ENCODE peak calls at places on chromosomes 5 and 9, in five cellular contexts. X, O, S, E and K are unnamed samples.

GRCh38 chr5:135391123-135391868 is 7.7 kb downstream of the MACROH2A1 start:
- DNase-seq in X (peak), O (no peak), S (no peak), E (peak), K (no peak)

GRCh38 chr9:136732446-136733178 is 10.1 kb downstream of the LCN10 start:
- DNase-seq in X (no peak), O (no peak), S (no peak), E (no peak), K (no peak)

GRCh38 chr5:120818128-120818527 is 354.0 kb downstream of the PRR16 start:
- DNase-seq in X (no peak), O (no peak), S (no peak), E (no peak), K (no peak)

GRCh38 chr5:120769291-120769872 is 305.3 kb downstream of the PRR16 start:
- DNase-seq in X (no peak), O (no peak), S (no peak), E (peak), K (no peak)

GRCh38 chr5:126777257-126777973 is 479 bp downstream of the LMNB1 start:
- DNase-seq in X (peak), O (peak), S (peak), E (peak), K (peak)

GRCh38 chr5:74098456-74098855 is 472.5 kb downstream of the ARHGEF28 start:
- DNase-seq in X (no peak), O (no peak), S (no peak), E (no peak), K (no peak)

GRCh38 chr9:100445161-100445902 is 18.4 kb downstream of the MSANTD3 start:
- DNase-seq in X (no peak), O (no peak), S (no peak), E (no peak), K (no peak)

GRCh38 chr5:65986050-65986451 is 59.7 kb downstream of the ERBIN start:
- DNase-seq in X (peak), O (no peak), S (no peak), E (peak), K (no peak)

GRCh38 chr9:89386797-89387196 is 68.5 kb downstream of the SECISBP2 start:
- DNase-seq in X (no peak), O (no peak), S (no peak), E (no peak), K (no peak)

GRCh38 chr5:172769598-172770373 is 1.2 kb downstream of the DUSP1 start:
- DNase-seq in X (peak), O (no peak), S (no peak), E (peak), K (no peak)

GRCh38 chr9:80020056-80020455 is 448.3 kb downstream of the TLE4 start:
- DNase-seq in X (no peak), O (no peak), S (no peak), E (no peak), K (no peak)

GRCh38 chr9:94780516-94780950 is 54.0 kb downstream of the AOPEP start:
- DNase-seq in X (no peak), O (no peak), S (no peak), E (no peak), K (no peak)

GRCh38 chr5:93604119-93604963 is 21.3 kb downstream of the NR2F1 start:
- DNase-seq in X (no peak), O (no peak), S (no peak), E (peak), K (peak)

GRCh38 chr9:116070256-116070914 is 83.2 kb upstream of the PAPPA start:
- DNase-seq in X (no peak), O (no peak), S (no peak), E (peak), K (no peak)